ENCODE peak calls at places on chromosomes 4 and X, in four cellular contexts. R is T-helper 2 cell, B is MCF 10A, N is T-helper 17 cell. E is an unnamed sample.

GRCh38 chr4:188417181-188417580 is 277.9 kb downstream of the TRIML1 start:
- DNase-seq in N (no peak), B (peak), R (no peak), E (no peak)

GRCh38 chrX:78989349-78989748 is 44.2 kb downstream of the P2RY10 start:
- DNase-seq in N (no peak), B (no peak), R (no peak), E (no peak)

GRCh38 chr4:151195801-151196200 is 81.2 kb upstream of the PRSS48 start:
- DNase-seq in N (no peak), R (no peak), B (peak), E (no peak)

GRCh38 chr4:56414135-56414675 is 21.2 kb downstream of the PPAT start:
- DNase-seq in N (no peak), B (no peak), R (no peak), E (no peak)

GRCh38 chr4:2761035-2761923 is 5.1 kb upstream of the TNIP2 start:
- DNase-seq in N (no peak), R (no peak), B (peak), E (peak)

GRCh38 chr4:169976951-169977350 is 49.2 kb downstream of the MFAP3L start:
- DNase-seq in R (no peak), N (no peak), B (no peak), E (no peak)

GRCh38 chrX:43469391-43470054 is 186.6 kb upstream of the MAOA start:
- DNase-seq in B (peak), R (peak), N (no peak), E (no peak)

GRCh38 chrX:150334100-150334499 is 29.0 kb upstream of the MAMLD1 start:
- DNase-seq in R (no peak), B (no peak), N (no peak), E (no peak)

GRCh38 chr4:173442223-173442932 is 43.5 kb upstream of the SCRG1 start:
- DNase-seq in N (no peak), B (no peak), R (no peak), E (no peak)

GRCh38 chr4:87862236-87862635 is 29.5 kb downstream of the MEPE start:
- DNase-seq in R (no peak), B (no peak), N (no peak), E (no peak)

GRCh38 chrX:114959729-114960128 is 57.7 kb downstream of the IL13RA2 start:
- DNase-seq in N (no peak), B (peak), R (no peak), E (peak)

GRCh38 chrX:134180566-134180965 is 56.4 kb upstream of the CCDC160 start:
- DNase-seq in R (no peak), B (no peak), N (no peak), E (no peak)

GRCh38 chrX:64389489-64389888 is 5.8 kb downstream of the MTMR8 start:
- DNase-seq in N (no peak), B (no peak), R (no peak), E (no peak)

GRCh38 chrX:84710611-84711010 is 208.4 kb upstream of the HDX start:
- DNase-seq in R (no peak), N (no peak), B (no peak), E (no peak)

GRCh38 chr4:52877694-52878093 is 15.6 kb downstream of the RASL11B start:
- DNase-seq in R (no peak), B (no peak), N (no peak), E (no peak)

GRCh38 chrX:123685273-123685672 is 47.6 kb downstream of the THOC2 start:
- DNase-seq in R (no peak), B (no peak), N (no peak), E (no peak)

GRCh38 chrX:42567268-42567667 is 210.7 kb downstream of the PPP1R2C start:
- DNase-seq in B (peak), N (no peak), R (no peak), E (no peak)

GRCh38 chrX:100417671-100418070 is 7.6 kb upstream of the PCDH19 start:
- DNase-seq in N (no peak), R (no peak), B (no peak), E (no peak)

GRCh38 chr4:61210186-61210939 is 10.2 kb downstream of the ADGRL3 start:
- DNase-seq in N (no peak), R (no peak), B (peak), E (peak)

GRCh38 chr4:2060578-2061207 is 1.6 kb downstream of the NAT8L start:
- DNase-seq in R (no peak), N (no peak), B (no peak), E (peak)

GRCh38 chr4:82268050-82268825 is 105.6 kb downstream of the HNRNPD start:
- DNase-seq in R (peak), N (no peak), B (peak), E (peak)

GRCh38 chr4:152972821-152973613 is 36.9 kb downstream of the FHDC1 start:
- DNase-seq in N (no peak), B (peak), R (no peak), E (no peak)

GRCh38 chrX:40663880-40664630 is 16.7 kb upstream of the CXorf38 start:
- DNase-seq in B (peak), N (no peak), R (no peak), E (peak)

GRCh38 chrX:47651043-47651905 is 911 bp upstream of the ELK1 start:
- DNase-seq in B (no peak), N (no peak), R (no peak), E (no peak)

GRCh38 chrX:10988653-10989052 is 122.5 kb upstream of the HCCS start:
- DNase-seq in B (no peak), N (no peak), R (no peak), E (no peak)

GRCh38 chrX:2521092-2521926 is 20.5 kb upstream of the DHRSX start:
- DNase-seq in N (no peak), B (no peak), R (no peak), E (no peak)

GRCh38 chr4:42302348-42302747 is 94.9 kb upstream of the SHISA3 start:
- DNase-seq in B (peak), R (no peak), N (no peak), E (peak)

GRCh38 chr4:82900016-82900334 is 560 bp upstream of the THAP9 start:
- DNase-seq in N (no peak), B (no peak), R (peak), E (peak)

GRCh38 chr4:150789864-150790263 is 207.9 kb downstream of the MAB21L2 start:
- DNase-seq in R (no peak), B (no peak), N (no peak), E (no peak)

GRCh38 chrX:37825225-37825842 is 22.0 kb downstream of the DYNLT3 start:
- DNase-seq in R (peak), B (peak), N (peak), E (peak)

GRCh38 chr4:166996216-166996615 is 238.1 kb downstream of the SPOCK3 start:
- DNase-seq in R (no peak), B (no peak), N (no peak), E (no peak)

GRCh38 chr4:3041192-3042142 is 32.9 kb downstream of the HTT-AS start:
- DNase-seq in B (no peak), R (peak), N (no peak), E (no peak)

GRCh38 chr4:38889143-38889542 is 21.5 kb downstream of the FAM114A1 start:
- DNase-seq in B (peak), N (no peak), R (peak), E (peak)

GRCh38 chrX:151386838-151387459 is 10.1 kb upstream of the VMA21 start:
- DNase-seq in B (peak), R (no peak), N (no peak), E (peak)

GRCh38 chrX:1316527-1316926 is 20.1 kb upstream of the IL3RA start:
- DNase-seq in B (no peak), N (no peak), R (peak), E (no peak)

GRCh38 chr4:181897935-181898334 is 345.3 kb upstream of the TENM3 start:
- DNase-seq in B (peak), R (no peak), N (no peak), E (peak)